ENCODE peak calls at places on chromosomes 7 and 10, in seven cellular contexts. X is hepatocyte, G is AG10803, K is ovary, B is MM.1S, I is uterus, V is astrocyte of the spinal cord. O is an unnamed sample.

GRCh38 chr10:32954545-32955298 is 3.3 kb downstream of the ITGB1 start:
- DNase-seq in G (no peak), V (no peak), K (no peak), I (no peak), B (no peak), X (no peak), O (no peak)

GRCh38 chr10:27446091-27446918 is 57.8 kb upstream of the RAB18 start:
- DNase-seq in B (peak), X (peak), I (no peak), V (peak), K (no peak), G (peak), O (no peak)

GRCh38 chr10:93859049-93859655 is 34.6 kb upstream of the SLC35G1 start:
- DNase-seq in B (no peak), V (peak), I (no peak), X (no peak), K (no peak), G (no peak), O (no peak)

GRCh38 chr10:71548494-71548846 is 151.8 kb downstream of the CDH23 start:
- DNase-seq in I (no peak), G (no peak), X (peak), K (no peak), V (peak), B (peak), O (no peak)

GRCh38 chr10:130969700-130970099 is 341.8 kb downstream of the TCERG1L start:
- DNase-seq in I (no peak), V (no peak), B (no peak), X (no peak), K (no peak), G (no peak), O (no peak)

GRCh38 chr7:130874071-130874915 is 140.3 kb upstream of the KLF14 start:
- DNase-seq in K (no peak), B (no peak), X (no peak), I (no peak), G (no peak), V (no peak), O (no peak)

GRCh38 chr7:48355346-48355745 is 184.1 kb downstream of the ABCA13 start:
- DNase-seq in I (no peak), B (no peak), G (no peak), X (no peak), V (no peak), K (no peak), O (no peak)

GRCh38 chr7:148275359-148275890 is 315.1 kb upstream of the C7orf33 start:
- DNase-seq in X (no peak), G (no peak), I (no peak), B (no peak), V (no peak), K (no peak), O (no peak)

GRCh38 chr7:104442461-104442860 is 114.1 kb downstream of the LHFPL3 start:
- DNase-seq in V (no peak), K (no peak), B (no peak), X (no peak), I (no peak), G (no peak), O (no peak)

GRCh38 chr7:140640727-140641531 is at the start of gene DENND2A:
- DNase-seq in K (peak), G (peak), I (peak), V (peak), B (no peak), X (peak), O (peak)

GRCh38 chr7:47634273-47634672 is 52.4 kb upstream of the TNS3 start:
- DNase-seq in V (no peak), X (no peak), K (no peak), G (peak), I (no peak), B (no peak), O (no peak)

GRCh38 chr7:87131806-87132205 is 20.4 kb upstream of the DMTF1 start:
- DNase-seq in G (no peak), X (no peak), V (no peak), B (no peak), K (no peak), I (no peak), O (no peak)

GRCh38 chr10:9126728-9127127 is 1072.2 kb downstream of the GATA3 start:
- DNase-seq in X (no peak), I (no peak), G (no peak), K (no peak), B (peak), V (no peak), O (no peak)

GRCh38 chr10:131685576-131685975 is 215.2 kb upstream of the PPP2R2D start:
- DNase-seq in I (no peak), G (no peak), V (no peak), B (no peak), K (no peak), X (no peak), O (no peak)

GRCh38 chr10:4984971-4985594 is 18.6 kb downstream of the AKR1C2 start:
- DNase-seq in K (no peak), I (no peak), X (no peak), B (no peak), V (no peak), G (peak), O (no peak)

GRCh38 chr10:102612964-102613275 is 31.4 kb upstream of the TRIM8 start:
- DNase-seq in X (no peak), G (no peak), B (no peak), V (no peak), I (no peak), K (no peak), O (no peak)

GRCh38 chr10:103584216-103585010 is 90.9 kb downstream of the NEURL1 start:
- DNase-seq in I (no peak), B (peak), V (no peak), K (peak), G (peak), X (no peak), O (no peak)

GRCh38 chr7:79837915-79838314 is 296.7 kb upstream of the GNAI1 start:
- DNase-seq in V (no peak), B (no peak), X (no peak), K (no peak), G (peak), I (no peak), O (no peak)

GRCh38 chr7:19107392-19108147 is 9.9 kb downstream of the TWIST1 start:
- DNase-seq in K (peak), I (peak), X (peak), V (peak), G (peak), B (peak), O (no peak)

GRCh38 chr7:157719705-157720655 is 383.2 kb downstream of the DNAJB6 start:
- DNase-seq in V (no peak), B (no peak), X (no peak), K (no peak), G (no peak), I (no peak), O (no peak)

GRCh38 chr7:140176811-140177702 is at the start of gene KDM7A:
- DNase-seq in B (peak), I (peak), X (peak), K (peak), V (peak), G (peak), O (peak)

GRCh38 chr7:5345671-5346070 is 62.9 kb downstream of the SLC29A4 start:
- DNase-seq in I (no peak), X (no peak), V (no peak), B (no peak), G (no peak), K (peak), O (no peak)

GRCh38 chr7:97116308-97116707 is 1.2 kb upstream of the SDHAF3 start:
- DNase-seq in K (no peak), G (no peak), I (no peak), B (no peak), X (peak), V (no peak), O (no peak)

GRCh38 chr10:127932521-127933270 is 25.8 kb downstream of the PTPRE start:
- DNase-seq in B (no peak), G (no peak), X (no peak), V (no peak), K (no peak), I (no peak), O (no peak)

DNA sequence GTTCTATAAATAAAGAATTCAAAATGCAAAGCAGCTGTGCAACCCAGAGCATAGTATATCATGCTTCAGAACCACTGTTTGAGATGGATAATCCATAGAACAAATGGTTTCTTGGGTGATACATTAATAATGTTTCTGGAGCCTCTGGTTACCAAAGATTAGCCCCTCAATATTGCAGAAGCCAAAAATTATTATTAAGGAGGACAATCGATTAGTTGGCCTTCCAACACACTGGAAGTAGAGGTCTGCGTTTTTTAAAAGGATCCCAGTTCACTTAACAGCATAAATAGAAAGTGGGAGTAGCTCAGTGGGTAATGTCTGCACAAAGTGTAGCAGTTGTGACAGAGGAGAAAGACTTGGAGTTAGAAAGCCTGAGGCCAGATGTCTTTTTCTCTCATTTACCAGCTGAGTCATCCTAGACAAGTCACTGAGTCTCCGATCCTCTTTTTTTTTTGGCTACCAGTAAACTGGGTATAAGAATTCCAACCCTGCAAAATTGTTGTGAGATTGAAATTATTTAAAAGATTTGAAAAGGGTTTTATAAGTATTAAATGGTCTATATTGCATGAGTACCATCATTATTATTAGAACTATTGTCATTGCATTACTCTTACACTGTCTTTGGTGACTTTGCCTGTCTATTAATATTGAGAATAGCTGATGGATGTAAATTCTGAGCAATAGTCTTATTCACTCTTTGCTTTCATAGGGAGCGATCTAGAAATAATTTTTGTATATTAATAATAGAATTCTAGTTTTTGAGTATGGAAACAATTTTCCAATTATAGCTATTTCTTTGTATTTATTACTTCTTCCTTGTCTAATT is 73.8 kb downstream of the ARID5B start:
- DNase-seq in X (peak), V (peak), I (no peak), K (no peak), G (peak), B (no peak), O (no peak)
- H3K4me3 ChIP-seq in X (no peak), V (no peak), I (no peak), K (no peak), G (peak), B (no peak), O (no peak)

GRCh38 chr10:74008212-74008731 is 10.4 kb downstream of the VCL start:
- DNase-seq in G (peak), X (no peak), K (no peak), I (no peak), V (peak), B (peak), O (no peak)
- H3K4me3 ChIP-seq in G (no peak), X (no peak), K (no peak), I (no peak), V (no peak), B (peak), O (no peak)

GRCh38 chr7:134454277-134454676 is 4.6 kb downstream of the AKR1B1 start:
- DNase-seq in B (no peak), I (no peak), K (no peak), G (peak), V (no peak), X (no peak), O (no peak)
- H3K4me3 ChIP-seq in B (no peak), I (no peak), K (no peak), G (no peak), V (no peak), X (no peak), O (peak)

DNA sequence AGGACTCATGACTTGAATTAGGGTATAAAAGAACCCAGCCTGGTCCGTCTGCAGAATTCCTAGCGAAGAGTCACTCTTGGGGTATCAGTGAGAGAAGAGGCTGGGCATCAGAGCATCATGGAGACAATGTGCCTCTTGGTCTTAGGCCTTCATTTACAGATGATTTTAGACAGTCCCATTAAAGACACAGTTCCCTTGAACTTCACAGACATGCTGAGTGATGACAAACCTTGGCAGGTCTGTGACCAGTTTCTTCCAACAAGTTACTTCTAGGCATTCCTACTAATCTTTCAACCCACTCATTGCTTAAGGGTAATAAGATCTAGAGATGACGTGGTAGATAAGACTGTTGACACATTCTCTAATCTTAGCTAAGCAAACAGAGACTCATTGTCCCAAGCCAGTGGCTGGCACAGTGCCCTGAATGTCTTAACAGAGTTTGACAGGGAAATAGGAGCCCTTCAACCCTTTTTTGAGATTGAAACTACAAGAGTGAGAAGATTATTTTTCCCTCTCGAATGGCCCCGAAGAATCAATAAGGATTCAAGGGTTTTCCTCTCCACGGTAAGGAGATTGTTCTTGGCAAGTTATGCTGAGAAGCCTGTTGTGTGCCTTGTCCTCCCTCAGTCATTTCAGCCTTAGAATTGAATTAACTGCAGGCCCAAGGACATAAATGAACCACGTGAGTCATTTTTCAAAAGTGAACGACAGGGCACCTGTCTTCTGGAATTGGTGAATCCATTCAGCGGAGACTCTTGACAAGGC is 281.1 kb downstream of the CCDC3 start:
- DNase-seq in G (peak), K (no peak), X (peak), B (no peak), V (peak), I (peak), O (peak)
- H3K4me3 ChIP-seq in G (no peak), K (no peak), X (no peak), B (no peak), V (no peak), I (no peak), O (no peak)